ENCODE peak calls at places on chromosomes 6 and 20, in nine cellular contexts. Z is left lung, I is dorsolateral prefrontal cortex, X is foreskin keratinocyte, S is psoas muscle, L is endodermal cell, V is OCI-LY7, H is sigmoid colon, K is body of pancreas. E is an unnamed sample.

GRCh38 chr6:149991838-149992237 is 28.1 kb downstream of the ULBP1 start:
- DNase-seq in V (no peak), K (no peak), I (no peak), S (no peak), L (no peak), Z (no peak), H (no peak), X (no peak), E (no peak)

GRCh38 chr6:157527471-157527907 is 146.5 kb downstream of the ZDHHC14 start:
- DNase-seq in X (no peak), L (no peak), V (peak; percentile 14), H (no peak), S (no peak), I (no peak), K (no peak), Z (no peak), E (no peak)

GRCh38 chr6:4965506-4966389 is 38.1 kb downstream of the RPP40 start:
- DNase-seq in H (no peak), Z (no peak), I (no peak), V (no peak), K (no peak), L (no peak), S (no peak), X (no peak), E (no peak)

GRCh38 chr6:35230950-35231349 is 17.2 kb downstream of the SCUBE3 start:
- DNase-seq in L (no peak), S (no peak), H (peak; percentile 84), K (peak; percentile 22), Z (no peak), X (no peak), V (no peak), I (no peak), E (no peak)

GRCh38 chr20:9161308-9161707 is 92.4 kb downstream of the PLCB4 start:
- DNase-seq in L (no peak), S (no peak), K (peak; percentile 15), X (no peak), I (no peak), H (no peak), Z (no peak), V (no peak), E (no peak)

GRCh38 chr6:108651781-108652227 is 91.1 kb downstream of the FOXO3 start:
- DNase-seq in Z (no peak), I (no peak), X (peak; percentile 78), S (peak; percentile 76), V (no peak), K (peak; percentile 59), H (peak; percentile 85), L (no peak), E (no peak)

GRCh38 chr6:166764473-166765233 is 137.6 kb upstream of the RPS6KA2 start:
- DNase-seq in I (no peak), X (no peak), K (no peak), S (no peak), L (peak; percentile 36), H (no peak), Z (no peak), V (no peak), E (no peak)

GRCh38 chr6:127567476-127567875 is 9.5 kb upstream of the C6orf58 start:
- DNase-seq in K (no peak), H (no peak), X (no peak), I (no peak), Z (no peak), V (no peak), S (no peak), L (no peak), E (no peak)

GRCh38 chr20:38093641-38094077 is 60.1 kb downstream of the RPRD1B start:
- DNase-seq in K (no peak), X (no peak), H (no peak), V (no peak), Z (no peak), S (no peak), I (no peak), L (no peak), E (no peak)

GRCh38 chr20:38092260-38092857 is 58.8 kb downstream of the RPRD1B start:
- DNase-seq in L (no peak), H (no peak), K (no peak), X (no peak), S (no peak), Z (no peak), V (no peak), I (no peak), E (no peak)

GRCh38 chr20:38091447-38092216 is 58.1 kb downstream of the RPRD1B start:
- DNase-seq in V (peak; percentile 26), Z (no peak), I (no peak), L (no peak), H (no peak), X (no peak), K (no peak), S (no peak), E (no peak)

GRCh38 chr20:38094373-38094775 is 60.8 kb downstream of the RPRD1B start:
- DNase-seq in H (peak; percentile 83), S (peak; percentile 70), L (no peak), Z (no peak), K (peak; percentile 24), I (no peak), X (peak; percentile 55), V (peak; percentile 76), E (no peak)

DNA sequence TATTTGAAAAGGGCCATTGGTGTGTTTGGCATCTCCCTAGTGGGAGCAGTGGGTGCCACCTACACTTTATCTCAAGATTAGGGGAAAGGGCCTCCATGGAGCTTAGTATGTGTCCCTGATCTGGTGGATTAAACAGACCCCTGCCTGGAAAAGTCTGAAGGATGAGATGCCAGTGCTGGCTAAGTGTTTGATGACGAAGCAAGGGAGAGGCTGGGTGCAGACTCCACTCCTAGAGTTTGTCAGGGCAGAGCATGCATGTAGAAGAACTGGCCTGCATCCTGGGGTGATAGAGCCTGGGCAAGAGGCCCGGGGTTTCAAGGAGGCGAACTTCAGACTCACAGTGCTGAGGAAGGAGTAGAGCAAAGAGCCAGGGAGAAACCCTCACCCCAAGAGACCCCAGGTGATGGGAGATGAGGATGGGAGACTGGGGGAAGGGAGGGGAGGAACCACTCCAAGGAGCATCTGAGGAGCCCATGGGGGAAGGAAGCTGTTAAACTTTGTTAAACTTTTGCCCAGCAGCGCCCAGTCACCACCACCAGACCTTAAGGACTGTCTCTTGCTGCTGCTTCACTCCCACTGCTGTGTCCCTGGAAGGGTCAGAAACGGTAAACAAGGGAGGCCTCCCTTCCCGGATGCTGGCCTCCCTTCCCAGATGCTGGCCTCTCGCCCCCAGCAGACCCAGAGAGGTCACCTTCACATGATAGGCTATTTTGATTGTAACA is 61.6 kb downstream of the RPRD1B start:
- DNase-seq in K (no peak), L (no peak), Z (no peak), I (no peak), S (no peak), H (no peak), V (no peak), X (no peak), E (no peak)
- H3K27ac ChIP-seq in K (no peak overlapping the region), L (no peak overlapping the region), Z (peak overlapping the region; percentile 20), I (no peak overlapping the region), S (peak overlapping the region; percentile 56), H (no peak overlapping the region), V (peak overlapping the region; percentile 5), X (no peak overlapping the region), E (no peak overlapping the region)

GRCh38 chr6:16762265-16762546 is 946 bp upstream of the ATXN1 start:
- DNase-seq in Z (no peak), X (no peak), I (no peak), K (no peak), S (no peak), V (no peak), L (no peak), H (no peak), E (no peak)

GRCh38 chr6:16762547-16763477 is 1.6 kb upstream of the ATXN1 start:
- DNase-seq in X (peak; percentile 92), K (peak; percentile 74), Z (peak; percentile 82), V (peak; percentile 16), L (peak; percentile 80), I (no peak), H (peak; percentile 75), S (peak; percentile 61), E (no peak)

GRCh38 chr6:16766043-16766521 is 4.8 kb upstream of the ATXN1 start:
- DNase-seq in H (no peak), I (no peak), X (peak; percentile 76), S (no peak), K (no peak), L (no peak), Z (no peak), V (no peak), E (no peak)

GRCh38 chr6:16765235-16765634 is 4.0 kb upstream of the ATXN1 start:
- DNase-seq in V (no peak), K (no peak), L (no peak), H (no peak), X (no peak), Z (no peak), S (no peak), I (no peak), E (no peak)

DNA sequence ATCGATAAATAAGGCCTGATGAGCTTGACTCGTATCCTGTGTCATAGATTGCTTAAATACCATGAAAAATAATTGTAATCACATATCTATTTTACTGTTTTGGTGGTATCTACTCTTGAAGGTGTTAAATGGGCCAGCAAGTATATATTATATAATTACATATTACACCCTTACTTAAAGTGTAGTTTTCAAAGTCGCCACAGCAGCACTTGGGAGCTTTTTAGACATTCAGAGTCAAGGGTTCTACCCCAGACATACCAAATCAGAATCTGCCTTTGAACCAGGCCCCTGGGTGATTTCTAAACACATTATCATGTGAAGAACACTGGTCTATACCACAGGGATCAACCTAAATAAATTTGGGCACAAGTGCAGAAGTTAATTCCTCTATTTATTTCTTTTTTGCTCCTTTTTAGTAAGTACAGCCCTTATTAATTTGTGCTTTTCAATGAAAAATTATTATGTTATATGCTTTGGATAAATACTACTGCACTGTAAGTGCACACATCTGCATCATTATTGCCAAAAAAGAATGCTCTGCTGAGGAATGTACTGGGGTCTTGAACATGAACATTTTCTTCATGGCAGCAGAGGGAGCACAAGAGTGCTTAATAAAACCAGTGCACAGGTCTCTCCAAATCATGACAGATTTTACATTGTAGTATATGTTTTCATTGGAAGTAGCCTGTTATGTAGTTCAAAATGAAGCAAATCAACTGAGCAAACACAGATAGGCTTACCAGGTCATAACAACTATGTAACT is 3.1 kb upstream of the ATXN1 start:
- DNase-seq in K (no peak), X (no peak), I (no peak), H (no peak), Z (no peak), S (no peak), L (no peak), V (no peak), E (no peak)
- TF ChIP-seq CTCF in K (peak; percentile 13), X (peak; percentile 67), I (peak; percentile 47), H (no peak), Z (peak; percentile 21), S (peak; percentile 14), L (peak; percentile 65), V (no peak), E (peak; percentile 71)

GRCh38 chr6:130848945-130849344 is 21.7 kb downstream of the SMLR1 start:
- DNase-seq in I (no peak), V (no peak), K (no peak), Z (no peak), X (no peak), L (peak; percentile 58), S (no peak), H (no peak), E (no peak)

GRCh38 chr6:130847546-130847945 is 20.3 kb downstream of the SMLR1 start:
- DNase-seq in I (no peak), L (no peak), S (no peak), X (no peak), Z (no peak), K (no peak), V (no peak), H (no peak), E (no peak)

GRCh38 chr6:130843575-130844320 is 16.5 kb downstream of the SMLR1 start:
- DNase-seq in Z (no peak), S (no peak), H (no peak), I (no peak), K (no peak), V (peak; percentile 19), L (no peak), X (peak; percentile 15), E (no peak)

GRCh38 chr6:130849501-130850039 is 22.4 kb downstream of the SMLR1 start:
- DNase-seq in I (no peak), H (no peak), Z (no peak), V (no peak), X (no peak), K (no peak), S (no peak), L (no peak), E (no peak)

DNA sequence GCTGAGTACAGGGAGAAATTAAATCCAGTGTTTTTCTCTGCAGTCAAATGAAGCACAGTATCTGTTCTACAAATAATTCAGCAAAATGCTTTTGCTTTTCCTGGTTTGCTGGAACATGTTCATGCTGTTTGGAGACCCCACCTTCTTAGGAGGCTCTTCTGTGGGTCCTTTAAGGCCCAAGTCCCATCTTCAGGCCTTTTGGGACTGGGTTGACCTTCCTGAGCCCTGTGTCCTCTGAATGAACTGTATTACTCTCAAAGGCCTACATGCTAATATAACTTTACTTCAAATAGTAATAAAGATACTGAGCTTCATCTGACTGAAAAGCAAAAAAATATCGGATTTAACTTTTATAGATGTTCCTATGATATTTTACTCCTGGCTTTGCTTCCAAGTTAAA is 19.3 kb downstream of the SMLR1 start:
- DNase-seq in Z (no peak), S (no peak), H (no peak), I (no peak), V (no peak), L (no peak), K (no peak), X (no peak), E (no peak)
- H3K27ac ChIP-seq in Z (no peak overlapping the region), S (no peak overlapping the region), H (no peak overlapping the region), I (no peak overlapping the region), V (no peak overlapping the region), L (no peak overlapping the region), K (no peak overlapping the region), X (no peak overlapping the region), E (no peak overlapping the region)

GRCh38 chr6:170200458-170200891 is 90.4 kb downstream of the DLL1 start:
- DNase-seq in K (no peak), I (no peak), X (no peak), H (no peak), Z (peak; percentile 33), L (no peak), V (no peak), S (no peak), E (no peak)
- TF ChIP-seq CTCF in K (no peak), I (no peak), X (no peak), H (no peak), Z (no peak), L (no peak), V (no peak), S (no peak), E (no peak)

E was measured in CD4-positive, alpha-beta T cell.